ENCODE peak calls at places on chromosome 20, in four cellular contexts. X is glutamatergic neuron, R is A549, N is psoas muscle. G is an unnamed sample.

GRCh38 chr20:25076731-25077609 is 5.0 kb downstream of the VSX1 start:
- DNase-seq in X (no peak), R (peak; percentile 89), N (peak; percentile 57), G (peak; percentile 69)

GRCh38 chr20:41411458-41411857 is 44.8 kb upstream of the EMILIN3 start:
- DNase-seq in X (no peak), R (no peak), N (no peak), G (no peak)

GRCh38 chr20:43766917-43767316 is 40.1 kb upstream of the GTSF1L start:
- DNase-seq in X (no peak), R (no peak), N (no peak), G (no peak)

GRCh38 chr20:62929051-62929538 is 2.8 kb upstream of the DIDO1 start:
- DNase-seq in X (peak; percentile 73), R (no peak), N (peak; percentile 76), G (no peak)

GRCh38 chr20:21519136-21519584 is 5.3 kb upstream of the NKX2-2 start:
- DNase-seq in X (no peak), R (no peak), N (no peak), G (no peak)

GRCh38 chr20:20551409-20551808 is 161.0 kb downstream of the RALGAPA2 start:
- DNase-seq in X (no peak), R (no peak), N (no peak), G (no peak)

GRCh38 chr20:10111144-10111771 is 76.5 kb downstream of the ANKEF1 start:
- DNase-seq in X (no peak), R (no peak), N (no peak), G (no peak)

GRCh38 chr20:48215536-48215935 is 430.3 kb upstream of the SULF2 start:
- DNase-seq in X (no peak), R (no peak), N (no peak), G (no peak)

GRCh38 chr20:57374931-57375651 is 16.1 kb upstream of the RBM38 start:
- DNase-seq in X (no peak), R (no peak), N (peak; percentile 62), G (no peak)

GRCh38 chr20:17859616-17860232 is 108.9 kb downstream of the SNX5 start:
- DNase-seq in X (no peak), R (no peak), N (no peak), G (no peak)

GRCh38 chr20:1297486-1297885 is 31.4 kb downstream of the SNPH start:
- DNase-seq in X (no peak), R (no peak), N (no peak), G (no peak)

GRCh38 chr20:9374068-9374467 is 140.3 kb upstream of the LAMP5 start:
- DNase-seq in X (no peak), R (no peak), N (no peak), G (no peak)

GRCh38 chr20:40945754-40946451 is 82.7 kb upstream of the TOP1 start:
- DNase-seq in X (peak; percentile 73), R (peak; percentile 40), N (peak; percentile 62), G (no peak)

GRCh38 chr20:58524814-58525213 is 9.6 kb upstream of the APCDD1L start:
- DNase-seq in X (no peak), R (no peak), N (no peak), G (no peak)

GRCh38 chr20:47727909-47728361 is 57.3 kb downstream of the SULF2 start:
- DNase-seq in X (no peak), R (no peak), N (no peak), G (no peak)

GRCh38 chr20:11098888-11099287 is 425.1 kb upstream of the JAG1 start:
- DNase-seq in X (no peak), R (no peak), N (no peak), G (no peak)

GRCh38 chr20:44582321-44583025 is at the start of gene PKIG:
- DNase-seq in X (no peak), R (no peak), N (peak; percentile 78), G (no peak)

GRCh38 chr20:48797275-48797825 is 30.4 kb downstream of the PREX1 start:
- DNase-seq in X (no peak), R (no peak), N (no peak), G (no peak)

GRCh38 chr20:4116091-4116490 is 100.7 kb upstream of the RNF24 start:
- DNase-seq in X (no peak), R (no peak), N (no peak), G (no peak)

GRCh38 chr20:1734269-1734858 is 76.8 kb upstream of the SIRPG start:
- DNase-seq in X (no peak), R (no peak), N (no peak), G (no peak)

GRCh38 chr20:61532736-61533135 is 280.7 kb downstream of the CDH4 start:
- DNase-seq in X (no peak), R (no peak), N (no peak), G (no peak)

GRCh38 chr20:45872626-45873025 is 8.4 kb upstream of the ZSWIM1 start:
- DNase-seq in X (no peak), R (no peak), N (no peak), G (no peak)

GRCh38 chr20:36548006-36548315 is 6.6 kb downstream of the MYL9 start:
- DNase-seq in X (no peak), R (no peak), N (peak; percentile 50), G (no peak)

GRCh38 chr20:25310921-25311728 is 63.2 kb downstream of the PYGB start:
- DNase-seq in X (no peak), R (no peak), N (no peak), G (no peak)

GRCh38 chr20:35199696-35200095 is 26.8 kb upstream of the MMP24 start:
- DNase-seq in X (no peak), R (no peak), N (no peak), G (no peak)

GRCh38 chr20:35650632-35651031 is 14.1 kb downstream of the CPNE1 start:
- DNase-seq in X (no peak), R (no peak), N (no peak), G (no peak)

GRCh38 chr20:41508335-41508734 is 109.8 kb downstream of the CHD6 start:
- DNase-seq in X (no peak), R (no peak), N (no peak), G (no peak)

DNA sequence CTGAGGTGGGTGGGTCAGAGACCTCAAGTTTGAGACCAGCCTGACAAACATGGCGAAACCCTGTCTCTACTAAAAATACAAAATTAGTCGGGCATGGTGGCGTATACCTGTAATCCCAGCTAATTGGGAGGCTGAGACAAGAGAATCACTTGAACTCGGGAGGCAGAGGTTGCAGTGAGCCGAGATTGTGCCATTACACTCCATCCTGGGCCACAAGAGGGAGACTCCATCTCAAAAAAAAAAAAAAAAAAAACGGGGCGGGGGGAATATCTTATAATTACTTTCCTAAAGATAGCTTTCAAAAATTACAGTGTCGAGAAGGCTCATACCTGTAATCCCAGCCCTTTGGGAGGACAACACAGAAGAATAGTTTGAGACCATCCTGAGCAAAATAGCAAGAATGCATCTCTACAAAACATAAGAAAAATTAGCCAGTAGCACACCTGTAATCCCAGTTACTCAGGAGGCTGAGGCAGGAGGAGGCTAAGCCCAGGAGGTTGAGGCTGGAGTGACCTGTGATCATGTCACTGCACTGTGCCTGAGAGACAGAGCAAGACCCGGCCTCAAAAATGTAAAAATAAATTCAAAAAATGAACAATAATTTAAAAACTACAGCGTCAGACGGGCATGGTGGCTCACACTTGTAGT is 25.8 kb downstream of the CBFA2T2 start:
- DNase-seq in X (no peak), R (no peak), N (no peak), G (no peak)
- TF ChIP-seq CTCF in X (peak; percentile 22), R (peak; percentile 38), N (no peak), G (peak; percentile 38)

DNA sequence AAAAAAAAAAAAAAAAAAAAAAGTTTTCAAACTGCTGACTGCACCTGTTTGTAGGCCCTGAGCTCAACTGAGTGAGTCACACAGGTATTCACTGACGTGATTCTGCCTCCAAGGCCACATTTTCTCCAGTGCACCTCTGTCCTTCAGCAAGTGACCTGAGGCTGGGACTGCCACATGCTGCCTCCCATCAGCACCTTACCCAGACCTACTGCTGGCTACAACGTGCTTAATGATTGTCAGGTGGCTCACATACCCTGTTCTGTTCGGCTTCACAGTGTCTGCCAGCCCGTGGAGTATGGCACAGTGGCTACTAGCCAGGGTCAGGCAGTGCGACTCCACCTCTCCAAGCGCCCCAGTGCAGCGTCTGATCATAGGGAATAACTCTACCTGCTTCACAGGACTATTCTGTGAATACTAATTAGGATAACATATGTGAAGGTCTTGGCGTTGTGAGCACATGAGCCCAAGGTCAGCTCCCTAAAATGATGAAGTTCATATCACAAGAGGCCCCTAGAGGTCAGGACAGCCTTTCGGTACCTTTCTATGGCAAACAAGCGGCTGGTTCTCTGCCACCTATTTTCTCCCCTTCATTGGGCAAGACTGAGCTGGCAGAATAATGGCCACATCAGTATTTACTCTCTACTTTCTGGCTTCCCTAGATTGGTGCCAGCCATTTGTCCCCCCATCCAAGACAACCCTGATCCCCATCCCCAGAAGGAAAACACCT is 28.1 kb downstream of the RIPOR3 start:
- DNase-seq in X (no peak), R (no peak), N (no peak), G (no peak)
- TF ChIP-seq CTCF in X (no peak), R (peak; percentile 65), N (no peak), G (no peak)

GRCh38 chr20:15832512-15832911 is 740.7 kb downstream of the KIF16B start:
- DNase-seq in X (no peak), R (no peak), N (no peak), G (no peak)

GRCh38 chr20:15836634-15837033 is 736.6 kb downstream of the KIF16B start:
- DNase-seq in X (no peak), R (no peak), N (no peak), G (no peak)

GRCh38 chr20:15835811-15836210 is 737.4 kb downstream of the KIF16B start:
- DNase-seq in X (peak; percentile 27), R (no peak), N (no peak), G (no peak)

GRCh38 chr20:15837563-15837962 is 735.7 kb downstream of the KIF16B start:
- DNase-seq in X (no peak), R (no peak), N (no peak), G (no peak)

GRCh38 chr20:15834857-15835256 is 738.4 kb downstream of the KIF16B start:
- DNase-seq in X (no peak), R (no peak), N (no peak), G (no peak)
- TF ChIP-seq CTCF in X (no peak), R (no peak), N (no peak), G (no peak)

GRCh38 chr20:33074675-33075074 is 4.8 kb upstream of the BPIFB4 start:
- DNase-seq in X (no peak), R (no peak), N (no peak), G (no peak)

GRCh38 chr20:33072813-33073212 is 6.6 kb upstream of the BPIFB4 start:
- DNase-seq in X (no peak), R (no peak), N (no peak), G (no peak)

GRCh38 chr20:33075281-33075680 is 4.2 kb upstream of the BPIFB4 start:
- DNase-seq in X (no peak), R (no peak), N (no peak), G (no peak)

GRCh38 chr20:33079267-33079666 is at the start of gene BPIFB4:
- DNase-seq in X (no peak), R (no peak), N (no peak), G (no peak)

DNA sequence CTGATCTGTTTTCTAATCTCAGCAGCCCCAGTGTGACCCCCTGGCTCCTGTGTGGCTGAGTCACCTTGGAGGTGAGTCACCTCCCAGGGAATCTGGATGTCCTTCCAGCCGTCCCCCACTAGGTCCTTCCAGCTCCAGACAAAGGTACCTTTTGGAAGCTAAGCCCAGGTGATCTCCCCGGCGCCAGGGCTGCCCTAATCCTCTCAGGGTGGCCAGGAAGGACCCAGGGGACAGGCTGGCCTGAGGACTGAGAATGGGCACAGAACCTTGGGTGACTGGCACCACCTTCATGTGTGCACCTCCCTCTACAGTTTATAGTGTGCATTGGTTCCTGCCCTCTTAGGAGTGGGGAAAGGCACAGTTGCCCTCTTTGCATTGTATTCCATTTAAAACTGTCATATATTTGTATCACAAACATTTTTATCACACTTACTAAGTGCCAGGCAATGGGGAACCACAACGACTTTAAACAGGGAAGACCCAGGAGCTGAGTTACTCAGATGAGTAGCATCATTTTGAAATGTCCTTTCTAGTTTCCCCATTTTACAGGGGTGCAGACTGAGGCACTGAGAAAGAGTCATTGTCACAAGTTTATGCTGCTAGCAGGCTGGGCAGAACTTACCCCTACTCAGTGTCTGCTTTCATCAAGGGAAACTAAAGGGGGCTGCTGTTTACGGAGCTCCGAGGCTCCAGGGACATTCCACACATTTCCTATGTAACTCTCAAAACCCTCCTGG is 2.6 kb upstream of the BPIFB4 start:
- DNase-seq in X (no peak), R (peak; percentile 39), N (no peak), G (no peak)
- TF ChIP-seq CTCF in X (no peak), R (no peak), N (peak; percentile 8), G (no peak)